ENCODE peak calls at places on chromosomes 13 and 19, in four cellular contexts. D is lower leg skin, Y is mucosa of descending colon, V is heart right ventricle. W is an unnamed sample.

GRCh38 chr13:22432690-22433089 is 748.1 kb upstream of the SGCG start:
- DNase-seq in Y (no peak), D (no peak), V (no peak), W (no peak)

GRCh38 chr13:101003566-101003965 is 329.0 kb upstream of the TMTC4 start:
- DNase-seq in V (no peak), D (no peak), Y (no peak), W (no peak)

GRCh38 chr13:95920485-95920884 is 132.7 kb downstream of the UGGT2 start:
- DNase-seq in Y (no peak), V (no peak), D (no peak), W (no peak)

GRCh38 chr13:80342541-80343371 is 1.8 kb upstream of the SPRY2 start:
- DNase-seq in V (peak), Y (peak), D (peak), W (peak)

GRCh38 chr13:43019811-43020210 is 3.6 kb upstream of the DNAJC15 start:
- DNase-seq in V (no peak), Y (no peak), D (no peak), W (no peak)

GRCh38 chr19:34364462-34364829 is 550 bp upstream of the GPI start:
- DNase-seq in Y (no peak), D (no peak), V (no peak), W (no peak)

GRCh38 chr13:81639984-81640582 is 1299.2 kb upstream of the SPRY2 start:
- DNase-seq in Y (no peak), D (no peak), V (no peak), W (no peak)

GRCh38 chr19:12800873-12801465 is 631 bp downstream of the PRDX2 start:
- DNase-seq in V (no peak), D (peak), Y (no peak), W (no peak)

GRCh38 chr19:14476663-14477401 is 1.7 kb upstream of the PTGER1 start:
- DNase-seq in V (no peak), D (no peak), Y (peak), W (no peak)

GRCh38 chr19:14476307-14476662 is 1.1 kb upstream of the PTGER1 start:
- DNase-seq in D (no peak), Y (no peak), V (no peak), W (no peak)

GRCh38 chr19:14473915-14474578 is 1.1 kb downstream of the PTGER1 start:
- DNase-seq in D (no peak), Y (peak), V (no peak), W (no peak)

GRCh38 chr19:14474827-14475226 is 327 bp downstream of the PTGER1 start:
- DNase-seq in D (no peak), Y (no peak), V (no peak), W (no peak)

DNA sequence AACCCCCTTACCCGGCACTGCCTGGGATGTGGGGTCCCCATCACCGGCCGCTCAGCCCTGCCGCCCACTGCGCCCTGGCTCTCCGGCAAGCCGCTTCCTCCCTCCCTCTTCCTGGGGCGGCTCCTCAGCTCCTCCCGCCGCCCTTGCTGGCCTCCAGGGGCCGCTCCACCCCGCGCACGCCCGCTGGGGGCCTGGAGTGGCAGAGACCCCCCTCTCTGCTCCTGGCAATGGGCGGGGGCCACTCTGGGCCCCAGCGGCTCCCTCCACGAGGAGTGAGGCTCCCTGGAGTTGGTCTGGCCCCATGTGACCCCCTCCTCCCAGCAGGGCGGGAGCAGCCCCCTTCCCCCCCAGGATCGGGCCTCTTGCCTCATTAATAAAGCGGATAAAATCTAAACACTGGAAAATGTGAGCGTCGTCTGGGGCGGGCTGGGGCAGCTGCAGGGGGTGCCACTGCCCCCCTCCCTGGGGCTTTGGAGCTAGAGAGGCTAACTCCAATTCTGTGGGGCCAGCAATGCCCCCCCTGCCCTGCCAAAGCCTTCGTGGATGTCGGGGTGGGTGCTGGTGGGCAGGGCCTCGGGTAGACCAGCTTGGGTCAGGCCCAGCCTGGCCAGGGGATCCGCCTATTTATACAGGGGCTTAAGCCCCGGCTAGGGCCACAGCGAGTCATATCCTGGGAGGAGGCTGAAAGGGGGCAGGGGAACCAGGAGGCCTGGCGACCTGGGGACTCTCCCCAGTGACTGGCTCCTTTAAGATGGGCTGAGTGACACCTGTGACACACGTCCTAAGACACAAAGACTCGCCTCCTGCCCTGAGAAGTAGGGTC is at the start of gene PTGER1:
- DNase-seq in V (no peak), D (no peak), Y (peak), W (no peak)
- TF ChIP-seq CTCF in V (peak), D (no peak), Y (no peak), W (no peak)

GRCh38 chr13:48975926-48976676 is 389 bp downstream of the FNDC3A start:
- DNase-seq in D (peak), V (peak), Y (peak), W (peak)
- TF ChIP-seq CTCF in D (no peak), V (peak), Y (no peak), W (no peak)

DNA sequence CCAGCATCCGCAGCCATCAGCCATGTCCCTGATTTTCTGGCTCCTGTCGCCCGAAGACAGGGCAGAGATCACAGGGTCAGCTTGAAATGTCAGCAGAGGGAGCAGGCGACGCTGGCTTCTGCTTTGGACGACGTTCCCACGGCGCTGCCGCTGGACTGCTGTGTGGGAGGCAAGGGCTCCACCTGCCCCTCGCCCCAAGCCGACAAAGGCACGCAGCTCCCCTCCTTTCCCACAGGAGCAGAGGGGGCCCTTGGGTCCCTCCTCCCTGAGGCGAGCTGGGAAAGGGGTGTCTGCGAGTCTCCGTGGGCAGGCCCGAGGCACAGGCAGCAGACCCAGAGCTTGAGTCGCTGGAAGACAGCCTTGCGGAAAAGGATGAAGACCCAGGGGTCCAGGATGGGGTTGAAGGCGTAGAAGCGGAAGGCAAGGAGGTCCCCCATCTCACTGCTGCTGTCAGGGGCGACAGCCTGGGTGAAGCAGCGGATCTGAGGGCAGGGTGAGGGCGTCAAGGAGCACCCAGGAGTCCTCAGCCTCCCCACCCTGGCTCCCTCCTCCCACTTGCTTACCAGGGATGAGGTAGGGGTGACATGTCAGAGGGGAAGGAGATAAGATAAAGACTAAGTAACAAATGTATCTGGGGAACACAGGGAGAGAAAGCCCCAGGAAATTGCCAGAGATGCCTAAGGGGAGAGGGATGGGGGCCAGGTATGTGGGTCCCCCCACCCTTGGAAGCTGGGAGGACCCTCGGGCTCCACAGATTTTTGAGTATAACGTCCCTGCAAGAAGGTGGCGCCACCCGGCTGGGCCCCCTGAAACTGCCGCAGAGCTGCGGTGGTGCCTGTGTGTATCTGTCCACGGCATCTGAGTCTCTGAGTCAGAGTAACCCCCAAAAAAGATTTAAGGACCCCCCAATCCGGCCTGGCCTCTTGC is 3.4 kb downstream of the PTGIR start:
- DNase-seq in Y (no peak), V (no peak), D (no peak), W (no peak)
- TF ChIP-seq CTCF in Y (no peak), V (peak), D (no peak), W (no peak)

GRCh38 chr19:42327381-42327780 is 1.9 kb downstream of the MEGF8 start:
- DNase-seq in Y (no peak), V (no peak), D (no peak), W (no peak)

GRCh38 chr19:42326969-42327368 is 1.5 kb downstream of the MEGF8 start:
- DNase-seq in D (no peak), V (no peak), Y (no peak), W (no peak)

GRCh38 chr19:42325308-42325895 is at the start of gene MEGF8:
- DNase-seq in V (peak), D (peak), Y (peak), W (peak)

GRCh38 chr19:42324655-42325307 is 654 bp upstream of the MEGF8 start:
- DNase-seq in Y (peak), D (no peak), V (no peak), W (no peak)

GRCh38 chr19:42325896-42326771 is 699 bp downstream of the MEGF8 start:
- DNase-seq in V (no peak), Y (peak), D (peak), W (no peak)
- TF ChIP-seq CTCF in V (peak), Y (no peak), D (no peak), W (no peak)

GRCh38 chr19:3599776-3600183 is 6.9 kb downstream of the TBXA2R start:
- DNase-seq in Y (no peak), V (no peak), D (no peak), W (no peak)
- TF ChIP-seq CTCF in Y (no peak), V (no peak), D (no peak), W (no peak)

DNA sequence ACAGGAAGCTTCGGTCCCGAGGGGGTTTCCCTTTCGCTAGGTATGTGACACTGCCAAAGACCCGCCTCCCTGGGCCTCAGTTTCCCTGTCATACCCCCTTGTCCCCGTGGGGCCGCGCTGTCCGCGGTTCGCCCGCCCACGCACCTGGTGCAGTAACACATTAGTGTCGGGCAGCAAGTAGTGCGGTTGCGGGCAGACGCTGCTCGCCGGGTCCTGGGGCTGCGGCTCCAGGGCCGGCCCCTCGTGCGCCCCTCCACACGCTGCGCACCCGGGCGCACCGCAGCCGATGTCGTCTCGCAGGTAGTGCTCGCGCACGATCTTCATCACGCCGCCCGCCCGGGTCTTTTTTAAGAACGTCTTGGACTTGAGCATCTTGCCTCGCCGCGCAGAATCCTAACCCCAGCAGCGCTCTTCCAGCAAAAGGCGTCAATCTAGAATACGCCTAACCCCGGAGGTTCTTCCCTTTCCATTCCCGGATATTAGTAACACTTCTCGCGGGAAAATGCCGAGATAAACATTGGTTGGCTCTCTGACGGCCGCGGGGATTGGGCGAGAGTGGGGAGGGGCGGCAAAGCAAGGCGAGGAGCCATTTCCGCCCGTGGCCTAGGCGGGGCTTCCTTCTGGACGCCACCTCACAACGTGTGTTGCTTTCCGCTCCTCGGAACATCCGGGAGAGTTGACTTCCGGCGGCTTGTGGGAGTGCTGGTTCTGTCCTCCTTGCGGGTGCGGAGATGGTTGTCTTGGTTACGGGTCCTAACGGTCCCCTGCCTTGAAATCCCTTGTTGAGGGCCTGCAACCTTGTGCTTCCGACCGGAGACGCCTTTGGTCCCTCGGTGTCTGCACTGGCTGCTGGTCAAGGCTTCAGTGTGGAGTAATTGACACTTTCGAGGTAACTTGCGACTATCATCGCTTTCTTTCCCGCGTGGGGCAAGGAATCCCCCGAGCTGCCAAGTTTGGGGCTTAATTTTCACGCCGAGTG is at the start of the genes DIS3 and PIBF1:
- DNase-seq in V (peak), Y (peak), D (peak), W (peak)
- TF ChIP-seq CTCF in V (no peak), Y (no peak), D (no peak), W (no peak)

DNA sequence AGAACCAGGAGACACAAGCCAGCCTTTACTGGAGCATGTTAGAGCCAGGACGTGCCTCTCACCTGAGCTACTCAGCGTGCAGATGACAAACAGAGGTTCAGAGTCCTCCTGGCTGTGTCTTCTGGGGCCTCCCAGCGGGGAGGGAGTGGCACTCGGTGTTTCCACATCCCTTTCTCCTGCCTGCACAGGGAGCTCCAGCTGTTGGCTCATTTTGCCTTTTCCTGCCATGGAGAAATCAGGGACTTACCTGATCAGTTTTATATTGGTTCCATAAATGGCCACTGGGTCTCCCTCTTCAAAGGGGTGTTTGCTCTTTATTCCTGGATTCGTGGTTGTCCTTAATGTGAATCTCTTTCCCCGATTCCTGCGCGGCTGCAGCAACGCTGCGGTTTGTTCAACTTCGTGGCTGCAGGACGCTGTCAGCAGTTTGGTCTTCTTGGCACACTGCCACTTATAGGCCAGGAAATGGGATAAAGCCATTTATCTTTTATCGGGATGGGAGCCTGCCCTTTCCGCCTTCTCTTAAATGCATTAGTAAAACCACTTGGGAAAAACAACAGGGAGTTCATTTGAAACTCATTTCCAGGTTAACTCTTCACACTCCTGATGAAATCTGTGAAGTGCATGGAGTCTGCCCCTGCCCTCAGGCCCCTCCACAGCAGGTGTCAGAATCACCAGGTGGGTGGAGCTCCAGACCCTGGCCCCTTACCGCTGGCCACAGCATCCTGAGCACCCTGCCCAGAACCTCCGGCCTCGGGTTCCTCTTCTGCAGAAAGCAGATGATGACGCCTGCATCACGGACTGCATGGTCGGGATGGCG is 39.8 kb upstream of the MCF2L start:
- DNase-seq in D (peak), V (peak), Y (no peak), W (no peak)
- TF ChIP-seq CTCF in D (no peak), V (no peak), Y (no peak), W (no peak)

DNA sequence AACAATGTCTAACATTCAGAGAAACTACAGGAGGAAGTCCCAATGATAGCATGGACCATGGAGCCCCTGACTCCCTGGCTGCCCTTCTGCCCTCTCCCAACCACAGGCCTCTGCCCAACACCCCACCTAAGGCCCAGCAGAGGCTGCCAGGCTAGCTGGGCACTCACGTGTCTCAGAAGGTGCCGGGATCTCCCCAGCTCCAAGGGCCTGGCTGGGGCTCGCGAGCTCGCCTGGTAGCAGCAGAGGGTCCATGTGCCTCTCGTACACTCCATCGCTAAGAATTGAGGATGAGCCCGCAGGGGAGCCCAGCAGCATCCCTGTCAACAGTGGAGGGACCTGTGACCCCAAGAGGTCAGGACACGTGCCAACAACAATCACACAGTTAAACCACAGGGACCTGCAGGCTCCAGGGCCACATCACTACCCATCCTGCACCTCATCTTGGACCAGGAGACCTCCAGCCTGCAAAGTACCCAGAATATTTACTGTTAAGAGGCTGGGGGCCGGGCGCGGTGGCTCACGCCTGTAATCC is 9.4 kb downstream of the ZSCAN18 start:
- DNase-seq in V (no peak), Y (no peak), D (no peak), W (no peak)
- TF ChIP-seq CTCF in V (no peak), Y (no peak), D (no peak), W (no peak)

W was measured in omental fat pad.